ENCODE peak calls at places on chromosomes 16 and 17, in seven cellular contexts. One of them, this sample, is unnamed.

GRCh38 chr17:296906-297690 is 55.5 kb downstream of the RPH3AL start:
- DNase-seq in Caco-2: no peak
- DNase-seq in fibroblast of lung: no peak
- DNase-seq in breast epithelium: peak
- DNase-seq in AG10803: no peak
- DNase-seq in GM12865: no peak
- DNase-seq in A549: no peak
- DNase-seq in this sample: no peak

GRCh38 chr17:57295526-57296023 is 39.3 kb downstream of the MSI2 start:
- DNase-seq in fibroblast of lung: peak
- DNase-seq in AG10803: no peak
- DNase-seq in Caco-2: peak
- DNase-seq in GM12865: no peak
- DNase-seq in breast epithelium: no peak
- DNase-seq in A549: no peak
- DNase-seq in this sample: no peak

GRCh38 chr17:50708050-50709000 is 611 bp upstream of the ANKRD40 start:
- DNase-seq in Caco-2: no peak
- DNase-seq in A549: no peak
- DNase-seq in fibroblast of lung: no peak
- DNase-seq in GM12865: peak
- DNase-seq in AG10803: peak
- DNase-seq in breast epithelium: no peak
- DNase-seq in this sample: no peak

GRCh38 chr16:1125471-1125870 is 27.4 kb upstream of the CACNA1H start:
- DNase-seq in A549: no peak
- DNase-seq in GM12865: no peak
- DNase-seq in fibroblast of lung: peak
- DNase-seq in AG10803: peak
- DNase-seq in Caco-2: no peak
- DNase-seq in breast epithelium: no peak
- DNase-seq in this sample: no peak

GRCh38 chr16:73019456-73020362 is 28.2 kb downstream of the ZFHX3 start:
- DNase-seq in fibroblast of lung: peak
- DNase-seq in breast epithelium: no peak
- DNase-seq in Caco-2: no peak
- DNase-seq in A549: peak
- DNase-seq in AG10803: peak
- DNase-seq in GM12865: no peak
- DNase-seq in this sample: no peak

GRCh38 chr16:30010817-30011504 is at the start of gene DOC2A:
- DNase-seq in GM12865: no peak
- DNase-seq in A549: no peak
- DNase-seq in AG10803: no peak
- DNase-seq in fibroblast of lung: no peak
- DNase-seq in Caco-2: peak
- DNase-seq in breast epithelium: no peak
- DNase-seq in this sample: no peak

GRCh38 chr17:75194879-75195278 is 10.6 kb upstream of the NUP85 start:
- DNase-seq in AG10803: peak
- DNase-seq in GM12865: no peak
- DNase-seq in fibroblast of lung: peak
- DNase-seq in A549: no peak
- DNase-seq in Caco-2: no peak
- DNase-seq in breast epithelium: no peak
- DNase-seq in this sample: no peak

GRCh38 chr17:63382826-63383225 is 63.3 kb downstream of the CYB561 start:
- DNase-seq in A549: no peak
- DNase-seq in breast epithelium: no peak
- DNase-seq in Caco-2: no peak
- DNase-seq in GM12865: no peak
- DNase-seq in AG10803: peak
- DNase-seq in fibroblast of lung: peak
- DNase-seq in this sample: no peak

GRCh38 chr17:47733414-47734288 is 615 bp downstream of the TBX21 start:
- DNase-seq in Caco-2: no peak
- DNase-seq in fibroblast of lung: no peak
- DNase-seq in GM12865: no peak
- DNase-seq in AG10803: no peak
- DNase-seq in A549: no peak
- DNase-seq in breast epithelium: peak
- DNase-seq in this sample: no peak

GRCh38 chr17:82930924-82931695 is 91.3 kb upstream of the ZNF750 start:
- DNase-seq in Caco-2: no peak
- DNase-seq in A549: no peak
- DNase-seq in GM12865: no peak
- DNase-seq in breast epithelium: peak
- DNase-seq in fibroblast of lung: no peak
- DNase-seq in AG10803: no peak
- DNase-seq in this sample: no peak

GRCh38 chr17:7438656-7439460 is 454 bp upstream of the FGF11 start:
- DNase-seq in AG10803: no peak
- DNase-seq in Caco-2: no peak
- DNase-seq in breast epithelium: no peak
- DNase-seq in GM12865: no peak
- DNase-seq in A549: no peak
- DNase-seq in fibroblast of lung: no peak
- DNase-seq in this sample: no peak

GRCh38 chr17:7437369-7437863 is 1.9 kb upstream of the FGF11 start:
- DNase-seq in A549: no peak
- DNase-seq in GM12865: no peak
- DNase-seq in Caco-2: no peak
- DNase-seq in breast epithelium: no peak
- DNase-seq in AG10803: no peak
- DNase-seq in fibroblast of lung: no peak
- DNase-seq in this sample: no peak

GRCh38 chr17:7438050-7438614 is 1.2 kb upstream of the FGF11 start:
- DNase-seq in breast epithelium: peak
- DNase-seq in fibroblast of lung: no peak
- DNase-seq in GM12865: peak
- DNase-seq in Caco-2: no peak
- DNase-seq in A549: no peak
- DNase-seq in AG10803: no peak
- DNase-seq in this sample: no peak

GRCh38 chr17:7435676-7436555 is 681 bp downstream of the TMEM102 start:
- DNase-seq in GM12865: peak
- DNase-seq in breast epithelium: no peak
- DNase-seq in AG10803: no peak
- DNase-seq in Caco-2: peak
- DNase-seq in fibroblast of lung: no peak
- DNase-seq in A549: peak
- DNase-seq in this sample: no peak

GRCh38 chr17:7436556-7437368 is 1.5 kb downstream of the TMEM102 start:
- DNase-seq in GM12865: peak
- DNase-seq in A549: peak
- DNase-seq in fibroblast of lung: peak
- DNase-seq in AG10803: peak
- DNase-seq in Caco-2: peak
- DNase-seq in breast epithelium: peak
- DNase-seq in this sample: no peak
- H3K4me3 ChIP-seq in GM12865: peak
- H3K4me3 ChIP-seq in A549: peak
- H3K4me3 ChIP-seq in fibroblast of lung: peak
- H3K4me3 ChIP-seq in AG10803: peak
- H3K4me3 ChIP-seq in Caco-2: peak
- H3K4me3 ChIP-seq in breast epithelium: peak
- H3K4me3 ChIP-seq in this sample: peak

GRCh38 chr17:39077874-39078273 is 73.6 kb downstream of the PLXDC1 start:
- DNase-seq in fibroblast of lung: no peak
- DNase-seq in breast epithelium: no peak
- DNase-seq in AG10803: no peak
- DNase-seq in A549: no peak
- DNase-seq in GM12865: no peak
- DNase-seq in Caco-2: no peak
- DNase-seq in this sample: no peak
- TF ChIP-seq CTCF in fibroblast of lung: peak
- TF ChIP-seq CTCF in breast epithelium: no peak
- TF ChIP-seq CTCF in AG10803: no peak
- TF ChIP-seq CTCF in A549: peak
- TF ChIP-seq CTCF in GM12865: no peak
- TF ChIP-seq CTCF in Caco-2: peak
- TF ChIP-seq CTCF in this sample: no peak

DNA sequence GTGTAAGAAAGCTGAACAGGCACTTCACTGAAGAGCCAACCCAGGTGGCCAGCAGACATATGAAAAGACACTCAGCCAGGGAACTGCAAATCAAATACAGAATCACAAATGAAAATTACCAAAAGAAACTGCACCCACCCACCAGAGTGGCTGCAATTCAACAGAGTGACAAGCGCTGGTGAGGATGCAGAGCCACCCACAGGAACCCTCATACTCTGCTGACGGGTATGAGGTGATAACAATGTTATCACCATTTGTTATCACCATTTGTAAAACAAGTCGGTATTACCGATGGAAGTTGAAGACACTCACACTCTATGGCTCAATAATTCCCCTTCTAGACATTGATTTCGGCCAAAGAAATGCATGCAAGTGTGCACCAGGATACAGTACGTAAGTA is 86.4 kb downstream of the ADCY9 start:
- DNase-seq in breast epithelium: no peak
- DNase-seq in GM12865: no peak
- DNase-seq in Caco-2: no peak
- DNase-seq in fibroblast of lung: no peak
- DNase-seq in A549: no peak
- DNase-seq in AG10803: no peak
- DNase-seq in this sample: no peak
- H3K4me3 ChIP-seq in breast epithelium: no peak
- H3K4me3 ChIP-seq in GM12865: no peak
- H3K4me3 ChIP-seq in Caco-2: no peak
- H3K4me3 ChIP-seq in fibroblast of lung: no peak
- H3K4me3 ChIP-seq in A549: no peak
- H3K4me3 ChIP-seq in AG10803: no peak
- H3K4me3 ChIP-seq in this sample: no peak

GRCh38 chr17:68794636-68795503 is 160.3 kb downstream of the ABCA8 start:
- DNase-seq in A549: no peak
- DNase-seq in breast epithelium: no peak
- DNase-seq in Caco-2: no peak
- DNase-seq in AG10803: peak
- DNase-seq in fibroblast of lung: peak
- DNase-seq in GM12865: peak
- DNase-seq in this sample: no peak
- TF ChIP-seq CTCF in A549: peak
- TF ChIP-seq CTCF in breast epithelium: no peak
- TF ChIP-seq CTCF in Caco-2: no peak
- TF ChIP-seq CTCF in AG10803: peak
- TF ChIP-seq CTCF in fibroblast of lung: peak
- TF ChIP-seq CTCF in GM12865: peak
- TF ChIP-seq CTCF in this sample: peak

This sample was measured in GM12864.